ENCODE peak calls at places on chromosomes 3 and 15, in four cellular contexts. A is lower lobe of right lung, E is esophagus muscularis mucosa, I is upper lobe of right lung. C is an unnamed sample. For H3K36me3, the result is how much of the 10 kb centered on the place peaks cover.

GRCh38 chr3:140630866-140631265 is 47.0 kb upstream of the TRIM42 start:
- DNase-seq in A (no peak), E (no peak), I (no peak), C (no peak)

GRCh38 chr3:45915518-45916231 is 27.6 kb upstream of the CXCR6 start:
- DNase-seq in A (no peak), E (no peak), I (peak), C (no peak)

GRCh38 chr3:50242778-50243551 is 7.0 kb downstream of the GNAI2 start:
- DNase-seq in A (peak), E (peak), I (peak), C (peak)

GRCh38 chr15:60370105-60370803 is 27.5 kb downstream of the ANXA2 start:
- DNase-seq in A (no peak), E (no peak), I (no peak), C (no peak)

GRCh38 chr3:42697326-42698051 is 5.1 kb downstream of the HHATL start:
- DNase-seq in A (peak), E (no peak), I (no peak), C (peak)

GRCh38 chr3:124131158-124132115 is 139.5 kb upstream of the ROPN1 start:
- DNase-seq in A (no peak), E (peak), I (no peak), C (no peak)

GRCh38 chr3:45105855-45106655 is 40.1 kb downstream of the CDCP1 start:
- DNase-seq in A (no peak), E (no peak), I (no peak), C (no peak)

GRCh38 chr3:67459796-67460195 is 194.6 kb downstream of the SUCLG2 start:
- DNase-seq in A (no peak), E (no peak), I (no peak), C (no peak)

GRCh38 chr3:23915537-23916108 is 1.2 kb downstream of the NKIRAS1 start:
- DNase-seq in A (no peak), E (no peak), I (no peak), C (no peak)

GRCh38 chr15:53536479-53537120 is 222.9 kb downstream of the WDR72 start:
- DNase-seq in A (no peak), E (no peak), I (no peak), C (no peak)

GRCh38 chr3:45870099-45870498 is 16.2 kb upstream of the CCR9 start:
- DNase-seq in A (no peak), E (no peak), I (no peak), C (no peak)

GRCh38 chr3:30672287-30672735 is 65.9 kb downstream of the TGFBR2 start:
- DNase-seq in A (no peak), E (no peak), I (no peak), C (no peak)
- H3K36me3 ChIP-seq in A (half or more), E (under half), I (half or more), C (under half)

DNA sequence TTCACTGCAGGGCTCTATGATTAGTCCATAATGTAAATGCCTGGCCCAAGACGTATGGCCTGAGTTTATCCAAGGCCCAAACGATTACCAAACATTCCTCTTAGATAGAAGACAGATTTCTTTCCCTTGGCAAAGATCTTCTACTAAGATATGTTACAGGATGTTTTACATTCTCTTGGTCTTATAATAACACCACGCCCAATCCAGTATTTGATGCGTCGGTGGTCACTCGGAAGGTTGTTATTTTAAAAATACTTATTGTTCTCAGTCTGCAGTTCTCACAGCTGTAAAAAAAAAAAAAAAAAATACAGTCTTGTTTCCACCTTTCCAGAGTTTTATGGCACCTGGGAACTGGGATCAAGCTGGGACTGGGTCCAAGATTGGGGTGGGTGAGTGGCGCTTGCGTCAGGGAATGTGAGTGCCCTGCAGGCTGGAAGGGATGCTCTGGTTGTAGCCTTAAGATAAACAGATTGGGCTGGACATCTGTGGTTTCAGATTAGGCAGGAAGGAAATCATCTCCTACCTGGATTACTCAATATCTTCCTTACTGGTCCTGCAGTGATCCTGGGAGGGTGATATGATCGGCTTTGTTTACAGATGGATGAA is 179.5 kb downstream of the THSD4 start:
- DNase-seq in A (no peak), E (no peak), I (no peak), C (no peak)
- H3K4me3 ChIP-seq in A (no peak), E (no peak), I (no peak), C (no peak)

GRCh38 chr3:187722206-187722612 is 19.9 kb upstream of the RTP2 start:
- DNase-seq in A (no peak), E (no peak), I (no peak), C (no peak)
- H3K36me3 ChIP-seq in A (half or more), E (half or more), I (half or more), C (half or more)

GRCh38 chr15:48493084-48493762 is 152.3 kb downstream of the FBN1 start:
- DNase-seq in A (no peak), E (no peak), I (no peak), C (no peak)

GRCh38 chr15:48499978-48500377 is 145.5 kb downstream of the FBN1 start:
- DNase-seq in A (no peak), E (no peak), I (no peak), C (no peak)

GRCh38 chr15:48498828-48499227 is 146.7 kb downstream of the FBN1 start:
- DNase-seq in A (no peak), E (no peak), I (no peak), C (no peak)

GRCh38 chr15:48493763-48494225 is 151.7 kb downstream of the FBN1 start:
- DNase-seq in A (no peak), E (no peak), I (no peak), C (no peak)

GRCh38 chr15:48494646-48495045 is 150.9 kb downstream of the FBN1 start:
- DNase-seq in A (no peak), E (no peak), I (no peak), C (no peak)
- H3K4me3 ChIP-seq in A (no peak), E (no peak), I (no peak), C (no peak)

GRCh38 chr15:84606653-84607120 is 5.9 kb downstream of the ZSCAN2 start:
- DNase-seq in A (no peak), E (no peak), I (no peak), C (no peak)

GRCh38 chr15:84601555-84601838 is 688 bp downstream of the ZSCAN2 start:
- DNase-seq in A (no peak), E (no peak), I (no peak), C (no peak)

GRCh38 chr15:84603630-84604379 is 3.0 kb downstream of the ZSCAN2 start:
- DNase-seq in A (no peak), E (no peak), I (no peak), C (no peak)

GRCh38 chr15:84605225-84605882 is 4.5 kb downstream of the ZSCAN2 start:
- DNase-seq in A (no peak), E (no peak), I (no peak), C (no peak)

DNA sequence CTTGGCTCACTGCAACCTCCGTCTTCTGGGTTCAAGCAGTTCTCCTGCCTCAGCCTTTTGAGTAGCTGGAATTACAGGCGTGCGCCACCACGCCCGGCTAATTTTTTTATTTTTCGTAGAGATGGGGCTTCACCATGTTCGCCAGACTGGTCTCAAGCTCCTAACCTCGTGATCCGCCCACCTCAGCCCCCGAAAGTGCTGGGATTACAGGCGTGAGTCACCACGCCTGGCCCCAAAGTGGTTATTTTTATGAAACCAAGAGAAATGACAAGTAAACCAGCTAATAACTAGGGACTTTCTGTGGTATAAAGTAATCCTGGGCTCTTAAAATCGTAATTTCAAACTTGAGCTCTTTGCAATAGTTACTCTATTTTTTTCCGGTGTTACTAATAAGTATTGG is 4.0 kb downstream of the ZSCAN2 start:
- DNase-seq in A (no peak), E (no peak), I (no peak), C (no peak)
- H3K36me3 ChIP-seq in A (under half), E (under half), I (under half), C (under half)

C was measured in left lung.